ENCODE peak calls at places on chromosomes 5 and 9, in seven cellular contexts. R is spleen; K is CD4-positive, alpha-beta memory T cell; Y is mammary epithelial cell; Q is left ventricle myocardium inferior; L is CD8-positive, alpha-beta memory T cell; P is fibroblast of lung. X is an unnamed sample. For H3K36me3, the result is how much of the 10 kb centered on the place peaks cover.

GRCh38 chr5:171882118-171882517 is 96.5 kb downstream of the SMIM23 start:
- DNase-seq in R (no peak), K (no peak), Y (no peak), Q (no peak), L (no peak), P (no peak), X (no peak)

GRCh38 chr5:146213210-146213838 is 9.9 kb downstream of the RBM27 start:
- DNase-seq in R (no peak), K (no peak), Y (peak), Q (no peak), L (no peak), P (peak), X (peak)

GRCh38 chr5:159956074-159956473 is 39.8 kb downstream of the ADRA1B start:
- DNase-seq in R (no peak), K (no peak), Y (no peak), Q (no peak), L (no peak), P (peak), X (no peak)

GRCh38 chr5:17212996-17213395 is 4.4 kb upstream of the BASP1 start:
- DNase-seq in R (no peak), K (no peak), Y (no peak), Q (no peak), L (no peak), P (no peak), X (no peak)

GRCh38 chr5:135450328-135450727 is 1.8 kb downstream of the TIFAB start:
- DNase-seq in R (no peak), K (no peak), Y (no peak), Q (no peak), L (no peak), P (no peak), X (no peak)

GRCh38 chr5:80238778-80239679 is 16.8 kb downstream of the SERINC5 start:
- DNase-seq in R (no peak), K (no peak), Y (peak), Q (peak), L (no peak), P (peak), X (peak)

GRCh38 chr5:143887302-143887638 is 75.3 kb downstream of the HMHB1 start:
- DNase-seq in R (no peak), K (no peak), Y (peak), Q (peak), L (no peak), P (peak), X (peak)

GRCh38 chr5:65062684-65063083 is 294.0 kb downstream of the CWC27 start:
- DNase-seq in R (no peak), K (no peak), Y (peak), Q (no peak), L (no peak), P (peak), X (peak)

GRCh38 chr5:1867114-1867814 is 15.5 kb downstream of the IRX4 start:
- DNase-seq in R (no peak), K (no peak), Y (no peak), Q (no peak), L (no peak), P (no peak), X (no peak)

GRCh38 chr5:138536665-138537315 is 6.2 kb downstream of the ETF1 start:
- DNase-seq in R (no peak), K (no peak), Y (no peak), Q (no peak), L (no peak), P (no peak), X (peak)

GRCh38 chr9:118558026-118558425 is 811.2 kb downstream of the BRINP1 start:
- DNase-seq in R (no peak), K (no peak), Y (no peak), Q (no peak), L (no peak), P (no peak), X (no peak)

GRCh38 chr5:56530031-56530430 is 285.3 kb upstream of the MAP3K1 start:
- DNase-seq in R (no peak), K (no peak), Y (no peak), Q (no peak), L (no peak), P (no peak), X (no peak)

GRCh38 chr5:160118349-160119141 is 705 bp downstream of the PWWP2A start:
- DNase-seq in R (peak), K (peak), Y (peak), Q (peak), L (peak), P (peak), X (no peak)

GRCh38 chr5:139157556-139157955 is 40.6 kb downstream of the SIL1 start:
- DNase-seq in R (no peak), K (no peak), Y (no peak), Q (no peak), L (no peak), P (no peak), X (no peak)

GRCh38 chr5:128927644-128928043 is 37.6 kb upstream of the SLC27A6 start:
- DNase-seq in R (no peak), K (no peak), Y (no peak), Q (no peak), L (no peak), P (no peak), X (no peak)

GRCh38 chr9:21624675-21625477 is 142.8 kb upstream of the IFNE start:
- DNase-seq in R (no peak), K (no peak), Y (no peak), Q (no peak), L (no peak), P (no peak), X (no peak)

GRCh38 chr5:109022056-109022455 is 274.4 kb downstream of the FER start:
- DNase-seq in R (no peak), K (no peak), Y (no peak), Q (no peak), L (no peak), P (no peak), X (no peak)

GRCh38 chr9:35816708-35817107 is 1.9 kb upstream of the HINT2 start:
- DNase-seq in R (no peak), K (no peak), Y (no peak), Q (no peak), L (no peak), P (no peak), X (no peak)

DNA sequence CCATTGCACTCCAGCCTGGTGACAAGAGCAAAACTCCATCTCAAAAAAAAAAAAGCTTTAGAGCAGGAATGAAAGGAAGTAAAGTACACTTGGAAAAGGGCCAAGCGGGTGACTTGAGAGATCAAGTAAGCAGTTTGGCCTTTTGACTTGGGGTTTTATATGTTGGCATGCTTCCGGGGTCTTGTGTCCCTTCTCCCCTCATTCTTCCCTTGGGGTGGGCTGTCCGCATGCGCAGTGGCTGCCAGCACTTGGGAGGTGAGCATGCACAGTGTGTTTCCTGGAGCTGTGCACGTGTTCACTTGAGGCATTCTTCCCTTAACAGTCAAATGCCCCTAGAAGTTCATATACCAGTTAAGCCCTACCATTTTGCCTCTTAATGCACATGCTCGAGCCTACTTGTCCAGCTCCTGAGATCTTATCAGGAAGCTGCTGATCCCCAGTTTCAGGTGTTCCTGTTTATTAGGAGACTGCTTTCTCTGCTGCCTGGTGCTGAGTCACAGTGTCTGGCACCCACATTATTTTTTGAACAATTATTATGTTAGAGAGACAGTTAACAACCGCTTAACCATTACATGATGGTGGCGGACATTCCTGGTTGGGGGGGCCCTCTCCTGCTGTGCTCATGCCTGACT is 32.6 kb upstream of the PRRC2B start:
- DNase-seq in R (peak), K (no peak), Y (peak), Q (no peak), L (no peak), P (no peak), X (no peak)
- H3K27ac ChIP-seq in R (no peak), K (no peak), Y (no peak), Q (peak), L (no peak), P (no peak), X (no peak)

GRCh38 chr9:72855321-72855720 is 97.5 kb downstream of the ALDH1A1 start:
- DNase-seq in R (no peak), K (no peak), Y (no peak), Q (no peak), L (no peak), P (no peak), X (no peak)

GRCh38 chr9:72857632-72858011 is 95.2 kb downstream of the ALDH1A1 start:
- DNase-seq in R (no peak), K (no peak), Y (no peak), Q (no peak), L (no peak), P (no peak), X (no peak)

GRCh38 chr9:72855890-72856523 is 96.8 kb downstream of the ALDH1A1 start:
- DNase-seq in R (no peak), K (no peak), Y (no peak), Q (no peak), L (no peak), P (no peak), X (no peak)

GRCh38 chr9:72856985-72857631 is 95.7 kb downstream of the ALDH1A1 start:
- DNase-seq in R (no peak), K (no peak), Y (peak), Q (no peak), L (no peak), P (peak), X (peak)

GRCh38 chr9:72858089-72858912 is 94.6 kb downstream of the ALDH1A1 start:
- DNase-seq in R (no peak), K (no peak), Y (no peak), Q (no peak), L (no peak), P (peak), X (peak)
- H3K36me3 ChIP-seq in R (under half), K (under half), Y (under half), Q (under half), L (under half), P (under half), X (under half)

GRCh38 chr5:41956943-41957342 is 31.9 kb downstream of the FBXO4 start:
- DNase-seq in R (no peak), K (no peak), Y (no peak), Q (no peak), L (no peak), P (no peak), X (no peak)

GRCh38 chr5:41955432-41956024 is 30.4 kb downstream of the FBXO4 start:
- DNase-seq in R (no peak), K (no peak), Y (no peak), Q (no peak), L (no peak), P (no peak), X (no peak)

GRCh38 chr5:41951224-41951623 is 26.1 kb downstream of the FBXO4 start:
- DNase-seq in R (no peak), K (no peak), Y (no peak), Q (no peak), L (no peak), P (no peak), X (no peak)

GRCh38 chr5:41954286-41954685 is 29.2 kb downstream of the FBXO4 start:
- DNase-seq in R (no peak), K (no peak), Y (peak), Q (no peak), L (no peak), P (no peak), X (no peak)
- H3K27ac ChIP-seq in R (no peak), K (no peak), Y (no peak), Q (no peak), L (no peak), P (no peak), X (no peak)

GRCh38 chr5:149410071-149410470 is 31.0 kb upstream of the IL17B start:
- DNase-seq in R (no peak), K (no peak), Y (no peak), Q (no peak), L (no peak), P (no peak), X (no peak)

GRCh38 chr5:149410721-149411432 is 31.8 kb upstream of the IL17B start:
- DNase-seq in R (no peak), K (no peak), Y (no peak), Q (no peak), L (no peak), P (peak), X (no peak)

GRCh38 chr5:149407331-149408251 is 28.5 kb upstream of the IL17B start:
- DNase-seq in R (no peak), K (no peak), Y (no peak), Q (no peak), L (no peak), P (no peak), X (no peak)

GRCh38 chr5:149408252-149409099 is 29.4 kb upstream of the IL17B start:
- DNase-seq in R (no peak), K (no peak), Y (no peak), Q (no peak), L (no peak), P (no peak), X (no peak)

DNA sequence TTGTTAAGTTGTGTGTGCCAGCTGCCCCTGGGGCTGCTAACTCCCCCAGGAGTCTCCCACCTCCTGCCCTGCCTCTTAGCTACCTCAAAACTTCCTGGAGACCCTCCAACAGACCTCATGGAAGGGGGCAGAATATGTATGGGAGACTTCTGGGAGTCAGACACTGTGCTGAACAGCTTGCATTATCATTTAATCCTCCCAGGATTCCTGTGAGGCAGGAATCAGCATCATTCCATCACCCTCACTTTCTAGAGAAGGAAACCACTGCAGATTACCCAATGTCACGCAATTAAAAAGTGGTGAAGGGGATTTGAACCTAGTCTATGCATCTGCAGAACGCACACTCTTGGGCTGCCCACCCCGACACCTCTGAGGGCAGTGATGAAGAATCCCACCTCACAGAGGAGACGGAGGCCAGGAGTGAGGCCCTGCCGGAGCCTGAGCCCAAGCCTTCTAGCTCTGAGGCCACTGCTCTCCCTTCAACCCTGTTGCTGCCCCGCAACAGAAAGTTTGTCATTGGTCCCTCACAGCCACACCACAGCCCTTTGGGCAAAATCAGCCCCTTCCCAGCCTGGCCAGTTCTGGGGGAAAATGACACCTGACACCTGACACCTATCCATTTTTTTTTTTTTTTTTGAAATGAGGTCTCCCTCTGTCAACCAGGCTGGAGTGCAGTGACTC is 30.3 kb upstream of the IL17B start:
- DNase-seq in R (no peak), K (no peak), Y (no peak), Q (no peak), L (no peak), P (no peak), X (no peak)
- H3K36me3 ChIP-seq in R (under half), K (under half), Y (under half), Q (under half), L (under half), P (under half), X (under half)

GRCh38 chr9:133060417-133060841 is 1.4 kb upstream of the CEL start:
- DNase-seq in R (no peak), K (no peak), Y (no peak), Q (no peak), L (no peak), P (no peak), X (no peak)
- H3K27ac ChIP-seq in R (no peak), K (no peak), Y (no peak), Q (peak), L (no peak), P (no peak), X (no peak)

GRCh38 chr9:127557466-127557869 is 54.6 kb upstream of the STXBP1 start:
- DNase-seq in R (no peak), K (no peak), Y (no peak), Q (no peak), L (no peak), P (peak), X (no peak)

GRCh38 chr9:127557998-127558546 is 54.0 kb upstream of the STXBP1 start:
- DNase-seq in R (no peak), K (no peak), Y (no peak), Q (no peak), L (no peak), P (peak), X (no peak)

GRCh38 chr9:127559247-127559680 is 52.8 kb upstream of the STXBP1 start:
- DNase-seq in R (no peak), K (no peak), Y (no peak), Q (no peak), L (no peak), P (no peak), X (no peak)

GRCh38 chr9:127556871-127557270 is 55.2 kb upstream of the STXBP1 start:
- DNase-seq in R (no peak), K (no peak), Y (no peak), Q (no peak), L (no peak), P (no peak), X (no peak)

DNA sequence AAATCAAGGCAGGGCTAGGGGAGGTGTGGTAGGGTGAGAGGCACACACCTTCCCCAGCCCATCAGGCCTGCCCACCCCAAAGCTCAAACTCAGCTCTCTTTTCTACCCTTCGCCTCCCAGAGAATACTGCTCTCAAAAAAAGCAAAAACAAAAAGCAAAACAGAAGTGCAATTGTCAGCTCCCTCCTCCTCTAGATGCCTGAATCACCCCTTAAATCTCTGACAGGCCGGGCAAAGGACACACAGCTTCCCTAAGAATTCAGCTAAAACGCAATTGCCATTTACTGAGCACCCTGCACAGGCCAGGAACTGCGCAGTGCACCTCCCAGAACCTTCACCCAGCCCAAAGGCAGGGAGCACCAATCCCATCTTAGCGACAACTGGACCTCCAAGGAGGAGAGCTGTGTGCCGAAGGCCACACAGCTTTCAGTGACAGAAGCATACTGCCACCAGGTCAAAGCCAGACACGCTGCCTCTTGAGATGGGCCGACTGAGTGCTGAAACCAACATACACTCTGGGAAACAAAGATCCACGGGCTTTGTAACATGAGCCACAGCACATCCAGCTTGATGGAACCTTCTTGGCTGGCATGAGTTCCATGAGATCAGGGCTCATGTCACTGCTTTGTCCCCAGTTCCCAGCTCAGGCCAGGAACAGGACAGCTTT is 53.4 kb upstream of the STXBP1 start:
- DNase-seq in R (no peak), K (no peak), Y (no peak), Q (no peak), L (no peak), P (no peak), X (no peak)
- H3K36me3 ChIP-seq in R (under half), K (under half), Y (under half), Q (under half), L (under half), P (under half), X (under half)

GRCh38 chr5:142024771-142025304 is 12.0 kb upstream of the GNPDA1 start:
- DNase-seq in R (peak), K (peak), Y (peak), Q (peak), L (peak), P (peak), X (peak)

GRCh38 chr5:142020122-142020659 is 7.4 kb upstream of the GNPDA1 start:
- DNase-seq in R (no peak), K (no peak), Y (no peak), Q (no peak), L (no peak), P (no peak), X (no peak)

GRCh38 chr5:142023836-142024235 is 11.0 kb upstream of the GNPDA1 start:
- DNase-seq in R (no peak), K (no peak), Y (no peak), Q (no peak), L (no peak), P (no peak), X (no peak)

DNA sequence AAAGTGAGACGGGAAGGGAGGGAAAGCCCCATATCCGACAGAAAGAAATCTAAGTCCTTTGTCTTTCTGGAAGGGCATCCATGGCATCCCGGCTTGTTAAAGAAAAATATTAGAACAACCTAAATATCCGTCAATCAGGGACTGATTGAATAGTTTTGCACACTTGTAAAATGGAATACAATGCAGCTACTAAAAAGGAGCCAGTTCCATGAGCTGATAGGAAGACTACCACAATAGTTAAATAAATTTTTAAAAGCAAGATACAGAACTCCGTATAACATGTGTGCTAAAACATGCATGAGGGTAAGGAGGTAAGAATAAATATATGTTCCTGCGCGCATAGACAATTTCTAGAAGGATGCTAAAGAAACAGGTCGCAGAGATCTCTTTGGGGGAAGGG is 12.8 kb upstream of the GNPDA1 start:
- DNase-seq in R (no peak), K (no peak), Y (no peak), Q (no peak), L (no peak), P (no peak), X (no peak)
- H3K27ac ChIP-seq in R (no peak), K (peak), Y (no peak), Q (peak), L (no peak), P (no peak), X (no peak)

GRCh38 chr5:37187465-37187977 is 61.7 kb downstream of the CPLANE1 start:
- DNase-seq in R (no peak), K (no peak), Y (no peak), Q (no peak), L (no peak), P (no peak), X (no peak)

GRCh38 chr5:37184748-37185364 is 64.3 kb downstream of the CPLANE1 start:
- DNase-seq in R (no peak), K (no peak), Y (no peak), Q (no peak), L (no peak), P (no peak), X (no peak)

GRCh38 chr5:37190592-37190991 is 58.6 kb downstream of the CPLANE1 start:
- DNase-seq in R (no peak), K (no peak), Y (no peak), Q (no peak), L (no peak), P (no peak), X (no peak)

GRCh38 chr5:37189355-37189754 is 59.8 kb downstream of the CPLANE1 start:
- DNase-seq in R (no peak), K (no peak), Y (no peak), Q (no peak), L (no peak), P (no peak), X (no peak)
- H3K36me3 ChIP-seq in R (half or more), K (under half), Y (under half), Q (half or more), L (under half), P (under half), X (under half)

DNA sequence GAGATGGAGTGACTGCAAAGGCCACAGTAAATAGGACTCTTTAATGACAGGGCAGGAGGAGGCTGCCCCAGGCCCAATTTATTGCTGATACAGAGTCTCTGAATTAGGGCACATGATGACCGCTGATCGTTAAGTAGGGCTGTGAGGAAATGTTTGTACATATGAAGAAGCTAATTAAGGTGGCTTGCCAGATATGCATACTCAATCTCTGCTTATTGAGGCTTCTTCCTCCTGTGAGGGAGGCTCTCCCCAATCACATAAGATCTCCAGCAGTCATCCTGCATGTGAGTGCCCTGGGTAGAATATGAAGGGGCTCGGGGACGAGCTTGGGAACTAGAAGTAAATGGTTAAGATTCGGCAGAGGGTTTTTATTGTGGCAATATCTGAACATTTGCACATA is 8.2 kb upstream of the CD180 start:
- DNase-seq in R (no peak), K (no peak), Y (no peak), Q (no peak), L (no peak), P (no peak), X (no peak)
- H3K27ac ChIP-seq in R (peak), K (peak), Y (no peak), Q (peak), L (no peak), P (no peak), X (no peak)